ENCODE peak calls at places on chromosomes 3 and 15, in ten cellular contexts. L is AG08396; F is mucosa of gallbladder; A is HT1080; M is substantia nigra; W is activated CD8-positive, alpha-beta memory T cell treated with anti-CD3 and anti-CD28 coated beads, Interleukin-2, amount 10 ng/mL, durations not matched to agents 7 days and 5 days; H is GM20000; K is HEK293T; Y is dermis blood vessel endothelial cell; Z is NCI-H69. O is an unnamed sample.

GRCh38 chr3:38497026-38497425 is 886 bp downstream of the EXOG start:
- DNase-seq in Y (no peak), L (no peak), F (no peak), Z (peak; percentile 49), H (no peak), W (no peak), K (no peak), M (no peak), A (no peak), O (peak; percentile 31)

GRCh38 chr3:193782280-193782654 is 189.3 kb downstream of the OPA1 start:
- DNase-seq in A (peak; percentile 90), L (no peak), H (no peak), Z (no peak), W (no peak), F (peak; percentile 79), K (no peak), Y (peak; percentile 60), M (no peak), O (no peak)

GRCh38 chr3:87333393-87333892 is 57.1 kb upstream of the POU1F1 start:
- DNase-seq in F (no peak), M (no peak), Z (peak; percentile 61), L (peak; percentile 27), K (peak; percentile 12), A (peak; percentile 97), H (no peak), W (peak; percentile 52), Y (peak; percentile 62), O (peak; percentile 59)

GRCh38 chr3:184703657-184704056 is 8.2 kb downstream of the MAGEF1 start:
- DNase-seq in Y (no peak), L (no peak), K (no peak), H (no peak), W (no peak), F (no peak), M (no peak), Z (no peak), A (no peak), O (no peak)

GRCh38 chr3:56928379-56929068 is 126.8 kb upstream of the ARHGEF3 start:
- DNase-seq in Z (no peak), H (no peak), K (no peak), A (peak; percentile 61), F (no peak), M (no peak), L (no peak), W (no peak), Y (peak; percentile 83), O (peak; percentile 66)

GRCh38 chr3:14555835-14556234 is 15.7 kb upstream of the GRIP2 start:
- DNase-seq in K (no peak), F (no peak), H (no peak), Z (peak; percentile 62), M (no peak), A (no peak), Y (no peak), L (no peak), W (no peak), O (no peak)

GRCh38 chr3:60803812-60804211 is 447.4 kb downstream of the FHIT start:
- DNase-seq in A (no peak), H (no peak), L (no peak), Z (peak; percentile 63), K (no peak), Y (no peak), F (no peak), W (no peak), M (peak; percentile 13), O (peak; percentile 0)

GRCh38 chr3:100561459-100562158 is 47.8 kb upstream of the ADGRG7 start:
- DNase-seq in A (peak; percentile 38), Y (no peak), F (no peak), W (no peak), L (no peak), K (no peak), Z (peak; percentile 5), H (no peak), M (no peak), O (peak; percentile 75)

GRCh38 chr15:93250212-93250611 is 161.2 kb upstream of the RGMA start:
- DNase-seq in Z (no peak), W (no peak), K (no peak), H (no peak), L (no peak), F (no peak), M (no peak), A (no peak), Y (no peak), O (no peak)

GRCh38 chr3:95923496-95924210 is 890.7 kb upstream of the EPHA6 start:
- DNase-seq in Y (peak; percentile 18), L (peak; percentile 59), F (peak; percentile 37), M (no peak), K (no peak), A (peak; percentile 91), W (no peak), H (no peak), Z (no peak), O (peak; percentile 1)

GRCh38 chr15:31262143-31262530 is 64.5 kb upstream of the KLF13 start:
- DNase-seq in W (peak; percentile 26), F (no peak), H (no peak), M (no peak), K (no peak), L (no peak), A (no peak), Y (no peak), Z (no peak), O (no peak)

GRCh38 chr3:123678108-123678511 is 93.3 kb upstream of the HACD2 start:
- DNase-seq in K (no peak), L (peak; percentile 77), W (no peak), F (no peak), H (no peak), M (no peak), A (peak; percentile 97), Y (no peak), Z (no peak), O (no peak)

O was measured in A673.